ENCODE peak calls at places on chromosomes 3 and 15, in six cellular contexts. T, S, E, J, A and H are unnamed samples.

GRCh38 chr15:32716216-32716959 is 1.4 kb upstream of the GREM1 start:
- DNase-seq in T (no peak), S (no peak), E (no peak), J (no peak), A (no peak), H (no peak)

GRCh38 chr3:108662141-108662738 is 72.7 kb downstream of the DZIP3 start:
- DNase-seq in T (no peak), S (peak), E (peak), J (peak), A (peak), H (peak)

GRCh38 chr3:125154800-125155269 is 57.7 kb downstream of the SLC12A8 start:
- DNase-seq in T (no peak), S (no peak), E (no peak), J (no peak), A (no peak), H (no peak)

GRCh38 chr15:89378699-89379422 is 44.2 kb upstream of the POLG start:
- DNase-seq in T (no peak), S (no peak), E (peak), J (no peak), A (no peak), H (no peak)

GRCh38 chr3:126964950-126965349 is 18.0 kb upstream of the PLXNA1 start:
- DNase-seq in T (no peak), S (no peak), E (no peak), J (no peak), A (no peak), H (no peak)

GRCh38 chr3:169041677-169042171 is 621.8 kb downstream of the MECOM start:
- DNase-seq in T (no peak), S (peak), E (peak), J (peak), A (peak), H (no peak)

GRCh38 chr3:154050216-154050615 is 71.0 kb upstream of the ARHGEF26 start:
- DNase-seq in T (no peak), S (no peak), E (no peak), J (peak), A (no peak), H (no peak)

GRCh38 chr3:115272036-115272824 is 125.1 kb upstream of the ZBTB20 start:
- DNase-seq in T (no peak), S (no peak), E (peak), J (peak), A (no peak), H (no peak)

GRCh38 chr3:172751188-172751571 is 654 bp downstream of the ECT2 start:
- DNase-seq in T (no peak), S (peak), E (peak), J (peak), A (peak), H (no peak)

GRCh38 chr3:197718904-197719303 is 17.8 kb downstream of the RUBCN start:
- DNase-seq in T (no peak), S (peak), E (no peak), J (peak), A (peak), H (no peak)

GRCh38 chr15:34795267-34796081 is at the start of gene ACTC1:
- DNase-seq in T (peak), S (peak), E (peak), J (peak), A (peak), H (no peak)

GRCh38 chr3:48949376-48949717 is 30.7 kb downstream of the ARIH2 start:
- DNase-seq in T (no peak), S (peak), E (no peak), J (no peak), A (no peak), H (no peak)

GRCh38 chr15:98776607-98777281 is 128.4 kb downstream of the IGF1R start:
- DNase-seq in T (peak), S (no peak), E (no peak), J (peak), A (peak), H (no peak)

GRCh38 chr3:4746241-4746958 is 232.8 kb upstream of the BHLHE40 start:
- DNase-seq in T (no peak), S (no peak), E (no peak), J (peak), A (no peak), H (no peak)

GRCh38 chr3:160437083-160437455 is 12.5 kb downstream of the TRIM59 start:
- DNase-seq in T (no peak), S (no peak), E (no peak), J (no peak), A (no peak), H (no peak)

GRCh38 chr3:142663865-142664264 is 60.0 kb upstream of the TRPC1 start:
- DNase-seq in T (no peak), S (no peak), E (no peak), J (no peak), A (no peak), H (no peak)

GRCh38 chr3:55164876-55165275 is 237.0 kb upstream of the LRTM1 start:
- DNase-seq in T (no peak), S (no peak), E (no peak), J (no peak), A (no peak), H (no peak)

GRCh38 chr15:86942285-86942684 is 862.6 kb downstream of the AGBL1 start:
- DNase-seq in T (no peak), S (peak), E (no peak), J (peak), A (peak), H (no peak)

GRCh38 chr15:84832446-84833040 is 15.4 kb downstream of the ALPK3 start:
- DNase-seq in T (no peak), S (no peak), E (no peak), J (no peak), A (no peak), H (no peak)

GRCh38 chr15:98787936-98788757 is 139.8 kb downstream of the IGF1R start:
- DNase-seq in T (no peak), S (no peak), E (peak), J (no peak), A (peak), H (no peak)

GRCh38 chr3:14124223-14124614 is 451 bp downstream of the CHCHD4 start:
- DNase-seq in T (peak), S (no peak), E (no peak), J (peak), A (peak), H (peak)

GRCh38 chr3:83320726-83321125 is 1559.3 kb upstream of the GBE1 start:
- DNase-seq in T (no peak), S (no peak), E (no peak), J (no peak), A (no peak), H (no peak)

GRCh38 chr15:41493205-41493901 is at the start of gene ITPKA:
- DNase-seq in T (peak), S (peak), E (peak), J (peak), A (peak), H (peak)

GRCh38 chr3:31790516-31791148 is 190.4 kb downstream of the OSBPL10 start:
- DNase-seq in T (no peak), S (no peak), E (no peak), J (no peak), A (no peak), H (no peak)

GRCh38 chr15:80991446-80991845 is 1.8 kb upstream of the MESD start:
- DNase-seq in T (no peak), S (peak), E (no peak), J (peak), A (peak), H (no peak)

GRCh38 chr3:24829011-24829581 is 334.4 kb upstream of the THRB start:
- DNase-seq in T (peak), S (no peak), E (peak), J (no peak), A (peak), H (no peak)

GRCh38 chr3:24832878-24833277 is 338.2 kb upstream of the THRB start:
- DNase-seq in T (no peak), S (peak), E (no peak), J (no peak), A (peak), H (no peak)

GRCh38 chr3:24830230-24831152 is 335.8 kb upstream of the THRB start:
- DNase-seq in T (peak), S (no peak), E (peak), J (no peak), A (peak), H (no peak)

GRCh38 chr3:24834442-24834841 is 339.8 kb upstream of the THRB start:
- DNase-seq in T (no peak), S (no peak), E (no peak), J (no peak), A (no peak), H (no peak)

DNA sequence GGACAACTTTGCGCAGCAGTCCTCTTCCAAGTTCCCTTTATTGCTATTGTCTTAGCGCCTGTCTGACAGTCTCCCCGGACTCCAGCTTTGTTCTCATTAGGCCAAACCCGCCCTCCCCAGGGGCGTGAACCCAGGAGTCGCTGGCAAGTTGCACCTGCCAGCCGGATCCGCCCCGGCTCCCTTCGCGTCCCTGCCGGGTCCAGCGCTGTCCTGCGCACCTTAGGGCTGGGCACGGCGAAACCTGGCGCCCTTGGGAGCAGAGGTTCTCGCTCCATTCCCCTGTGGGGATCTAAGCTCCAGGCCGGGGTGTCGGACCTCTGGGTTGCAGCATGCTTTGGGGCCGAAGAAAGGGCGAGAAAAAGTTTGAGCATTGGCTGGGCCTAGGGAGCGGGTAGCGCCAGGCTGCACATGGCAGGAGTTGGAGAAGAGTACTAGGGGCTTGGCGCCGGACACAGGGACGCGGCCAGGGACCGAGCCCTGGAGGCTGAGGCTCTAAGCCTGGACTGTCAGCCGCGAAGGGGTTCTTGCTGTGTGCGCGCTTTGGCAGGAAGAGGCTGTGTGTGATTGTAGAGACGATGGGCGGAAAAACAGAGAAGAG is 335.1 kb upstream of the THRB start:
- DNase-seq in T (peak), S (no peak), E (peak), J (no peak), A (peak), H (no peak)
- H3K4me3 ChIP-seq in T (peak), S (peak), E (peak), J (no peak), A (peak), H (no peak)

GRCh38 chr15:63503739-63504246 is 600 bp upstream of the USP3 start:
- DNase-seq in T (peak), S (peak), E (no peak), J (peak), A (peak), H (peak)

GRCh38 chr15:63506537-63507035 is 2.2 kb downstream of the USP3 start:
- DNase-seq in T (no peak), S (peak), E (no peak), J (no peak), A (peak), H (no peak)

GRCh38 chr15:63504247-63504978 is at the start of gene USP3:
- DNase-seq in T (peak), S (peak), E (peak), J (peak), A (peak), H (peak)

GRCh38 chr15:63504979-63505841 is 817 bp downstream of the USP3 start:
- DNase-seq in T (peak), S (peak), E (peak), J (peak), A (peak), H (no peak)

GRCh38 chr15:63505842-63506222 is 1.4 kb downstream of the USP3 start:
- DNase-seq in T (no peak), S (no peak), E (no peak), J (no peak), A (no peak), H (no peak)
- TF ChIP-seq CTCF in T (no peak), S (no peak), E (no peak), J (no peak), A (no peak), H (no peak)

DNA sequence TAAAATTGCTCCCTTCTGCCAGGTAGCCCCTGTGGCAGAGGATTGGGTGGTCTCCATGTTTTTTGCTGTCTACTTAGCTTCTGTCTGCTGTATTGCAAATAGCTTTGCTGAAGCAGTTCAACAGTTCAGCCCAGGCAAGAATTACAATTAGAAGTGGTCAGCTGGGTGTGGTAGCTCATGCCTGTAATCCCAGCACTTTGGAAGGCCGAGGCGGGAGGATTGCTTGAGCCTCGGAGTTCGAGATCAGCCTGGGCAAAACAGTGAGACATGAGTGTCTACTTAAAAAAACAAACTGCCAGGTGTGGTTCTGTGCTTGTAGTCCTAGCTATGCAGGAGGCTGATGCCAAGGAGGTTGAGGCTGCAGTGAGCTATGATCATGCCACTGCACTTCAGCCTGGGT is 30.7 kb upstream of the PROK2 start:
- DNase-seq in T (no peak), S (no peak), E (peak), J (no peak), A (no peak), H (no peak)
- H3K4me3 ChIP-seq in T (no peak), S (no peak), E (no peak), J (no peak), A (no peak), H (no peak)

GRCh38 chr3:121531269-121531668 is 14.5 kb downstream of the POLQ start:
- DNase-seq in T (no peak), S (no peak), E (no peak), J (no peak), A (no peak), H (no peak)

GRCh38 chr3:121529308-121529707 is 16.5 kb downstream of the POLQ start:
- DNase-seq in T (no peak), S (peak), E (no peak), J (peak), A (peak), H (no peak)
- TF ChIP-seq CTCF in T (no peak), S (peak), E (no peak), J (peak), A (peak), H (peak)

GRCh38 chr3:37241880-37242279 is 67.5 kb upstream of the LRRFIP2 start:
- DNase-seq in T (no peak), S (no peak), E (no peak), J (no peak), A (no peak), H (no peak)

GRCh38 chr3:37247398-37248114 is 73.2 kb upstream of the LRRFIP2 start:
- DNase-seq in T (no peak), S (no peak), E (no peak), J (no peak), A (no peak), H (no peak)

GRCh38 chr3:37248179-37248578 is 73.8 kb upstream of the LRRFIP2 start:
- DNase-seq in T (no peak), S (no peak), E (no peak), J (no peak), A (no peak), H (no peak)

GRCh38 chr3:37243811-37244748 is 69.7 kb upstream of the LRRFIP2 start:
- DNase-seq in T (peak), S (peak), E (peak), J (peak), A (peak), H (no peak)

GRCh38 chr3:37245003-37245402 is 70.6 kb upstream of the LRRFIP2 start:
- DNase-seq in T (no peak), S (no peak), E (no peak), J (no peak), A (no peak), H (no peak)
- H3K4me3 ChIP-seq in T (peak), S (peak), E (peak), J (peak), A (peak), H (peak)

DNA sequence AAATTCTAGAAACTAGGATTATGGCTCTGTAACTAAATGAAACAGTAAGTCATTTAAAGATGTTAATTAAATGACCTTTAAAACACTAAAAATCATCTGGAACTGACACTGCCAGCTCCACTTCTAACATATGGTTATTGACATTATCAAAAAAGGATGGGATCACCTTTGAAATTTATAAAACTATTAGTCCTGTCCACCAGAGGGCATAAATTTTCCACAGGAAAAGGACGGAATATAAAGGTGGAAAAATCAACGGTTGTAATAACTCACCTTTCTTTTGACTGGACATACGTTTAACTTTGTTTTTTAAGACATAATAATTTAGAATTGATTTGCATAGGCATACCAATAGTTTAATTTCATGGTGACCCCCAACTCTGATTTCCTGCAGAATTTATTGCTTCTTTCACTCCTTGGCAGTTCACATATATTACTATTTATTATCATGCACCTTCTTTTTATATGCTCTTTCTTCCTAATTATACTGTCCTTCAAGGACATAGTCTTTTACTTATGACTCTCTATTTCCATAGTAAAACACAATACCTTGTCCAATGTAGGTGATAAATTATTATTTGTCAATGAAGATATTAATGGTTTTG is 345.7 kb downstream of the CADM2 start:
- DNase-seq in T (no peak), S (peak), E (no peak), J (no peak), A (peak), H (no peak)
- TF ChIP-seq CTCF in T (no peak), S (peak), E (peak), J (no peak), A (peak), H (no peak)

GRCh38 chr15:45428491-45428890 is 50.1 kb upstream of the GATM start:
- DNase-seq in T (no peak), S (no peak), E (no peak), J (no peak), A (no peak), H (no peak)

GRCh38 chr15:45427085-45427484 is 48.7 kb upstream of the GATM start:
- DNase-seq in T (no peak), S (no peak), E (no peak), J (no peak), A (no peak), H (no peak)

GRCh38 chr15:45431502-45431901 is 53.2 kb upstream of the GATM start:
- DNase-seq in T (no peak), S (no peak), E (no peak), J (no peak), A (no peak), H (no peak)

GRCh38 chr15:45434168-45434567 is 55.8 kb upstream of the GATM start:
- DNase-seq in T (no peak), S (no peak), E (no peak), J (no peak), A (no peak), H (no peak)

DNA sequence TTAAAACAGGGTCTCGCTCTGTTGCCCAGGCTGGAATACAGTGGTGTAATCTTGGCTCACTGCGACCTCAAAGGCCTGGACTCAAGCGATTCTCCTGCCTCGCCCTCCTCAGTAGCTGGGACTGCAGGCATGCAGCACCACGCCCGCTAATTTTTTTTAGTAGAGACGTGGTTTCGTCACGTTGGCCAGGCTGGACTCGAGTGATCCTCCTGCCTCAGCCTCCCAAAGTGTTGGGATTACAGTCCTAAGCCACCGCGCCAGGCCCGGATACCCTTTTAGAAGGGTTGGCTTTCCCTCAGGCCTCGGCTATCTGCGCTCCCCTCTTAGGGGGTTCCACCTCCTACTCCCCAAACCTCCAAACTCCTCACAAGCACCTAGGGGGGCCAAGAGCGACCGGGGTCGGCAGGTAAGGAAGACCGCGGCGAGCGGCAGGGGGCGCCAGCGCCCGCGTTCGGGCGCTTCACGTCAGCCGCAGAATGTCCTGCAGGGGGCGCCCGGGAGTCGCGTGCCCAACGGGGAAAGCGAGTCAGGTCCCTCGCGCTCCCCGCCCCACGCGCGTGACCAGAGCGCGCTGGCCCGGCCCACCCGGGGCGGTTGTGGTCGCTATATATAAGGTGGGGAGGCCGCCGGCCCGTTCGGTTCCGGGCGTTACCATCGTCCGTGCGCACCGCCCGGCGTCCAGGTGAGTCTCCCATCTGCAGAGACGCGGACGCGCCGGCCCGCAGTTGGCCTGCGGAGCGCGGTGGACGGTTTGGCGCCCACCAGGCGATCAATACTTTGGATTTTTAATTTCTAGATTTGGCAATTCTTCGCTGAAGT is 51.8 kb upstream of the GATM start:
- DNase-seq in T (peak), S (no peak), E (peak), J (peak), A (peak), H (peak)
- H3K4me3 ChIP-seq in T (peak), S (peak), E (peak), J (peak), A (peak), H (peak)

GRCh38 chr3:33113772-33114621 is at the start of gene CRTAP:
- DNase-seq in T (peak), S (peak), E (peak), J (peak), A (peak), H (peak)
- TF ChIP-seq CTCF in T (no peak), S (no peak), E (no peak), J (no peak), A (no peak), H (no peak)

GRCh38 chr3:123651449-123652345 is 66.8 kb upstream of the HACD2 start:
- DNase-seq in T (no peak), S (no peak), E (no peak), J (no peak), A (no peak), H (no peak)
- H3K4me3 ChIP-seq in T (no peak), S (no peak), E (no peak), J (no peak), A (no peak), H (no peak)

GRCh38 chr3:129651316-129652202 is 45.1 kb upstream of the PLXND1 start:
- DNase-seq in T (no peak), S (peak), E (peak), J (peak), A (peak), H (no peak)
- TF ChIP-seq CTCF in T (no peak), S (no peak), E (no peak), J (no peak), A (peak), H (no peak)